ENCODE peak calls at places on chromosomes 4 and X, in nine cellular contexts. H, B, V, N, D, A, L, E and O are unnamed samples.

GRCh38 chr4:119690871-119691270 is 62.3 kb upstream of the PDE5A start:
- DNase-seq in H (no peak), B (no peak), V (no peak), N (no peak), D (no peak), A (peak), L (no peak), E (no peak), O (no peak)

GRCh38 chrX:39059866-39060265 is 258.6 kb downstream of the MID1IP1 start:
- DNase-seq in H (no peak), B (no peak), V (no peak), N (no peak), D (no peak), A (no peak), L (no peak), E (no peak), O (no peak)

GRCh38 chr4:138450546-138450945 is 208.4 kb upstream of the SLC7A11 start:
- DNase-seq in H (no peak), B (no peak), V (no peak), N (no peak), D (no peak), A (no peak), L (no peak), E (no peak), O (no peak)

GRCh38 chr4:123986268-123986798 is 589.7 kb downstream of the SPRY1 start:
- DNase-seq in H (peak), B (no peak), V (peak), N (no peak), D (no peak), A (no peak), L (no peak), E (peak), O (peak)

GRCh38 chr4:166198041-166198440 is 325.0 kb downstream of the TLL1 start:
- DNase-seq in H (no peak), B (peak), V (no peak), N (no peak), D (no peak), A (no peak), L (no peak), E (no peak), O (no peak)

GRCh38 chrX:75986980-75987379 is 185.9 kb upstream of the PBDC1 start:
- DNase-seq in H (no peak), B (no peak), V (no peak), N (no peak), D (no peak), A (no peak), L (no peak), E (no peak), O (no peak)

GRCh38 chrX:72052415-72053090 is 79.2 kb downstream of the RTL5 start:
- DNase-seq in H (peak), B (peak), V (peak), N (no peak), D (no peak), A (no peak), L (no peak), E (peak), O (peak)

GRCh38 chr4:42401171-42401570 is 3.9 kb downstream of the SHISA3 start:
- DNase-seq in H (no peak), B (no peak), V (no peak), N (peak), D (peak), A (no peak), L (no peak), E (no peak), O (peak)

GRCh38 chr4:164081371-164081770 is 586.9 kb downstream of the TMA16 start:
- DNase-seq in H (no peak), B (no peak), V (no peak), N (no peak), D (no peak), A (no peak), L (no peak), E (no peak), O (no peak)

GRCh38 chrX:136646602-136647239 is 1.2 kb upstream of the CD40LG start:
- DNase-seq in H (no peak), B (no peak), V (no peak), N (no peak), D (no peak), A (peak), L (no peak), E (no peak), O (no peak)

GRCh38 chr4:8838911-8839431 is 32.7 kb downstream of the HMX1 start:
- DNase-seq in H (no peak), B (peak), V (no peak), N (no peak), D (no peak), A (no peak), L (no peak), E (no peak), O (no peak)

GRCh38 chr4:2638730-2639129 is 102.3 kb downstream of the FAM193A start:
- DNase-seq in H (no peak), B (no peak), V (no peak), N (no peak), D (no peak), A (no peak), L (no peak), E (no peak), O (no peak)

GRCh38 chr4:143286733-143287570 is 49.7 kb upstream of the GAB1 start:
- DNase-seq in H (peak), B (no peak), V (peak), N (no peak), D (no peak), A (no peak), L (no peak), E (peak), O (no peak)

GRCh38 chr4:88009871-88010270 is 2.4 kb downstream of the PKD2 start:
- DNase-seq in H (peak), B (no peak), V (no peak), N (no peak), D (peak), A (no peak), L (no peak), E (no peak), O (peak)

GRCh38 chr4:150126880-150127236 is 48.6 kb downstream of the DCLK2 start:
- DNase-seq in H (peak), B (no peak), V (peak), N (no peak), D (no peak), A (no peak), L (peak), E (peak), O (peak)

GRCh38 chr4:169744601-169745000 is 13.1 kb downstream of the HPF1 start:
- DNase-seq in H (peak), B (no peak), V (no peak), N (no peak), D (no peak), A (no peak), L (no peak), E (no peak), O (no peak)

GRCh38 chrX:104309169-104309568 is 54.4 kb upstream of the ESX1 start:
- DNase-seq in H (no peak), B (peak), V (no peak), N (no peak), D (peak), A (no peak), L (no peak), E (no peak), O (no peak)

GRCh38 chrX:79444694-79445093 is 77.6 kb upstream of the ITM2A start:
- DNase-seq in H (no peak), B (no peak), V (no peak), N (no peak), D (no peak), A (no peak), L (no peak), E (no peak), O (no peak)

GRCh38 chr4:10655968-10656367 is 28.6 kb downstream of the CLNK start:
- DNase-seq in H (peak), B (no peak), V (peak), N (no peak), D (no peak), A (no peak), L (no peak), E (peak), O (peak)

GRCh38 chrX:48492293-48492910 is 16.4 kb upstream of the PORCN start:
- DNase-seq in H (peak), B (no peak), V (peak), N (no peak), D (no peak), A (no peak), L (no peak), E (no peak), O (no peak)

GRCh38 chr4:13306356-13306755 is 177.8 kb downstream of the RAB28 start:
- DNase-seq in H (no peak), B (no peak), V (no peak), N (no peak), D (no peak), A (no peak), L (no peak), E (no peak), O (no peak)

GRCh38 chrX:39600222-39600621 is 497.5 kb downstream of the BCOR start:
- DNase-seq in H (no peak), B (no peak), V (no peak), N (no peak), D (no peak), A (no peak), L (no peak), E (no peak), O (no peak)

GRCh38 chrX:46803140-46803539 is 33.7 kb upstream of the RP2 start:
- DNase-seq in H (peak), B (no peak), V (no peak), N (no peak), D (no peak), A (peak), L (no peak), E (no peak), O (no peak)

DNA sequence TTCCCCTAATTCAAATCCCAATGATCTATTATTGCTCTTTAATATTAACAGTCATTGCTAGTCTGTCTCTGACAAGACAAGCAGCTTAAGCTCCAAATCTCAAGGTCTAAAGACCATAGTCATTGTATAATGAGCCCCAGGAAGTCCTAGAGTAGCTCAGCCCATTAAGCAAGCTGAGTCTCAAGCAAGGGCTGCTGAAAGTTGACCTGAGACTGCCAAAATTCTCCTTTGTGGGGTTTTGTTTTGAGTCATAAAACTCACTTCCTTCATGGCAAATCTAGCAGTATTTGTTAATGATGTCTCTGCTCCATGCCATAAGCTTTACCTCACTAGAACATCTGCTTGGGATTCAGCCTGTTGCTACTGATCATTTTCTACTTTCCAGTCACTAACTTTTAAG is 313.2 kb downstream of the ANTXR2 start:
- DNase-seq in H (peak), B (no peak), V (no peak), N (no peak), D (no peak), A (no peak), L (no peak), E (no peak), O (no peak)
- H2AFZ ChIP-seq in H (no peak), B (no peak), V (no peak), N (no peak), D (no peak), A (no peak), L (no peak), E (no peak), O (no peak)

GRCh38 chrX:9610774-9611392 is 146.0 kb downstream of the TBL1X start:
- DNase-seq in H (peak), B (no peak), V (peak), N (no peak), D (no peak), A (no peak), L (no peak), E (peak), O (peak)
- H2AFZ ChIP-seq in H (no peak), B (no peak), V (no peak), N (no peak), D (no peak), A (no peak), L (no peak), E (no peak), O (no peak)

GRCh38 chr4:64584125-64584524 is 174.9 kb upstream of the TECRL start:
- DNase-seq in H (no peak), B (no peak), V (no peak), N (no peak), D (peak), A (no peak), L (no peak), E (no peak), O (no peak)

GRCh38 chr4:64582492-64582891 is 173.2 kb upstream of the TECRL start:
- DNase-seq in H (no peak), B (peak), V (no peak), N (peak), D (peak), A (no peak), L (no peak), E (no peak), O (no peak)

GRCh38 chr4:64584981-64585557 is 175.8 kb upstream of the TECRL start:
- DNase-seq in H (peak), B (no peak), V (peak), N (peak), D (peak), A (peak), L (no peak), E (peak), O (peak)

GRCh38 chr4:64581422-64581821 is 172.2 kb upstream of the TECRL start:
- DNase-seq in H (peak), B (no peak), V (peak), N (peak), D (no peak), A (no peak), L (no peak), E (peak), O (no peak)
- H2AFZ ChIP-seq in H (no peak), B (no peak), V (no peak), N (no peak), D (peak), A (no peak), L (no peak), E (no peak), O (no peak)

GRCh38 chrX:132467029-132467428 is 21.8 kb downstream of the MBNL3 start:
- DNase-seq in H (peak), B (no peak), V (peak), N (no peak), D (no peak), A (no peak), L (no peak), E (peak), O (no peak)
- H2AFZ ChIP-seq in H (no peak), B (no peak), V (no peak), N (no peak), D (no peak), A (no peak), L (no peak), E (no peak), O (no peak)